ENCODE peak calls at places on chromosomes 12 and 14, in nine cellular contexts. C is cardiac muscle cell; H is body of pancreas; I is GM12878; T is upper lobe of left lung; F is CD4-positive, CD25-positive, alpha-beta regulatory T cell; K is uterus; Y is WERI-Rb-1; V is fibroblast of pulmonary artery. A is an unnamed sample.

GRCh38 chr12:42450248-42450647 is 124.3 kb downstream of the PPHLN1 start:
- DNase-seq in C (no peak), K (no peak), F (no peak), T (no peak), I (no peak), H (no peak), V (no peak), Y (no peak), A (no peak)

GRCh38 chr12:103783744-103784664 is 57.0 kb downstream of the NT5DC3 start:
- DNase-seq in I (no peak), F (no peak), T (no peak), Y (no peak), C (no peak), H (peak), K (no peak), V (no peak), A (no peak)

GRCh38 chr12:122874081-122874480 is 21.8 kb downstream of the VPS37B start:
- DNase-seq in V (no peak), F (peak), I (no peak), C (peak), K (no peak), Y (no peak), H (no peak), T (no peak), A (peak)

GRCh38 chr14:84095796-84096195 is 1434.1 kb upstream of the FLRT2 start:
- DNase-seq in V (no peak), Y (no peak), C (no peak), H (no peak), F (no peak), I (no peak), K (no peak), T (no peak), A (no peak)

GRCh38 chr12:11553871-11554533 is 95.5 kb upstream of the ETV6 start:
- DNase-seq in H (peak), C (peak), Y (peak), F (peak), T (peak), I (peak), V (peak), K (peak), A (peak)

GRCh38 chr14:64091217-64091616 is 203.0 kb downstream of the ESR2 start:
- DNase-seq in Y (no peak), H (no peak), C (no peak), I (no peak), V (no peak), F (no peak), T (no peak), K (no peak), A (no peak)

GRCh38 chr14:95346266-95346665 is 26.6 kb upstream of the CLMN start:
- DNase-seq in F (no peak), C (no peak), T (peak), K (no peak), Y (no peak), I (no peak), V (no peak), H (no peak), A (no peak)

GRCh38 chr12:15541996-15542631 is 219.8 kb downstream of the PTPRO start:
- DNase-seq in I (no peak), H (no peak), V (no peak), Y (no peak), F (no peak), K (no peak), C (no peak), T (no peak), A (no peak)

GRCh38 chr12:103677341-103677740 is 90.3 kb downstream of the STAB2 start:
- DNase-seq in Y (no peak), I (no peak), T (no peak), K (no peak), C (no peak), F (no peak), V (no peak), H (no peak), A (no peak)

GRCh38 chr14:63641473-63642228 is at the start of gene WDR89:
- DNase-seq in H (peak), T (peak), V (peak), C (peak), Y (peak), I (peak), K (peak), F (peak), A (peak)

DNA sequence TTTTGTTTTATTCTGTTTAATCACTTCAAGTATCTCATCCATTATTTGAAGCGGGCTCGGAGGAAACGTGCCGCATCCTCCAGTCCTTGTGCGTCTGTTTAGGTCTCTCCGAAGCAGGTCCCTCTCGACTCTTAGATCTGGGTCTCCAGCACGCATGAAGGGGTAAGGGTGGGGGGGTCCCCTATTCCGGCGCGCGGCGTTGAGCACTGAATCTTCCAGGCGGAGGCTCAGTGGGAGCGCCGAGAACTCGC is 311 bp upstream of the LGR5 start:
- DNase-seq in C (no peak), Y (no peak), H (no peak), T (no peak), K (no peak), F (no peak), V (no peak), I (no peak), A (no peak)
- H3K4me3 ChIP-seq in C (peak), Y (peak), H (no peak), T (peak), K (peak), F (peak), V (peak), I (no peak), A (peak)

DNA sequence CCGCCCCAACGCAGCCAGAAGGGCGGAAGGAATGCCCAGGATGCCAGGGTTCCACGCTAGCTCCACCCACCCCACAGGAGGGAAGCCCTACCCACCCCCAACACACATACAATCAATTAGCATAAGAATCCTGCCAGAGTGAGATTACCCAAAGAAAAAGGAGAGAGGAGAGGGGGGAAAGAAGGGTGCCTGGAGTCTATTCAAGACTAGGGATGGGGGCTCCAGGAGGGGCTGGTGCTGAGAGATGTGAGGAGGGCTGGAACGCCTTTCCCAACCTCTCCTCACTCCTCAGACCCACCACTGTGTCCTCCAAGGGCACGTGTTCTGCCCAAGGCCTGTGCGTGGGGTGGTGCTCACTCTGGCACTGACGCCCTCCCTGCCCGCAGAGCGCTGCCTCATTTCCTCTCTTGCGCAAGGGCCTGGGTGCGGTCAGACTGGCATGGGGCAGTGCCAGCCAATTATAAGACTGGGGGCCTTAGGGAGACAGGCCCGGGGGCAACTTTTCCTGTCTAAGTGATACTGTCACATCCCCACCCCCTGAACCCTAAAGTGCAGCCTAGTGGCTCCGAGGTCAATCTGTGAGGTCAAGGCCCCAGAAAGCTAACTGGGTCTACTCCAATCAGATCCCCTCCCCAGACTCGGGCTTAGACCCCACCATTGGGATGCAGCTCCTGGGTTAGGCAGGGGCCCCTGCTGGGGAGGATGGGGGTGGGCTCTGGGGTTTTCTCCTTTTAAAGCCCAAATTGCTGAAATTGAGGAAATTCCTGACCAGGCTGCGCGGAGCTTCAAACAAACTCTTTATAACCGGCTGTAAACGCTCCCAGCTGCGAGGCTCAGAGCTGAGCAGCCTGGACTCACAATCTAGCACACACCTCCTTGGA is 10.2 kb upstream of the ITGB7 start:
- DNase-seq in F (no peak), H (no peak), K (no peak), C (no peak), I (no peak), T (peak), Y (no peak), V (peak), A (peak)
- H3K4me3 ChIP-seq in F (peak), H (no peak), K (peak), C (no peak), I (peak), T (peak), Y (no peak), V (peak), A (peak)

GRCh38 chr14:20681348-20682126 is 2.8 kb upstream of the RNASE4 start:
- DNase-seq in K (peak), H (peak), C (peak), V (peak), Y (no peak), T (peak), I (peak), F (peak), A (peak)

GRCh38 chr14:20680843-20681347 is 3.5 kb upstream of the RNASE4 start:
- DNase-seq in K (no peak), Y (no peak), F (no peak), I (no peak), H (peak), C (no peak), V (no peak), T (peak), A (no peak)

GRCh38 chr14:20682127-20682434 is 2.3 kb upstream of the RNASE4 start:
- DNase-seq in T (no peak), C (no peak), I (no peak), H (no peak), V (no peak), K (no peak), Y (no peak), F (no peak), A (no peak)

GRCh38 chr14:20679907-20680306 is 4.5 kb upstream of the RNASE4 start:
- DNase-seq in I (no peak), V (peak), C (peak), H (peak), Y (no peak), T (peak), F (no peak), K (no peak), A (peak)

GRCh38 chr14:20680363-20680762 is 4.0 kb upstream of the RNASE4 start:
- DNase-seq in F (no peak), C (no peak), T (no peak), V (no peak), K (no peak), Y (no peak), I (no peak), H (no peak), A (no peak)
- H3K4me3 ChIP-seq in F (peak), C (peak), T (no peak), V (no peak), K (no peak), Y (no peak), I (peak), H (no peak), A (no peak)

GRCh38 chr12:33052141-33053051 is 155.8 kb upstream of the PKP2 start:
- DNase-seq in K (no peak), T (no peak), V (no peak), H (no peak), F (no peak), C (no peak), Y (no peak), I (no peak), A (peak)
- H3K4me3 ChIP-seq in K (no peak), T (no peak), V (no peak), H (no peak), F (no peak), C (no peak), Y (no peak), I (no peak), A (no peak)